ENCODE peak calls at places on chromosome 9, in nine cellular contexts. One of them, this sample, is unnamed.

GRCh38 chr9:6305954-6306563 is 22.1 kb upstream of the TPD52L3 start:
- DNase-seq in endodermal cell: no peak
- DNase-seq in ovary: no peak
- DNase-seq in NB4: peak; percentile 65
- DNase-seq in brain microvascular endothelial cell: no peak
- DNase-seq in tibial artery: no peak
- DNase-seq in uterus: no peak
- DNase-seq in fibroblast of mammary gland: peak; percentile 65
- DNase-seq in WTC11: no peak
- DNase-seq in this sample: no peak

GRCh38 chr9:135523521-135524129 is 2.4 kb downstream of the LCN1 start:
- DNase-seq in endodermal cell: peak; percentile 61
- DNase-seq in ovary: peak; percentile 5
- DNase-seq in NB4: no peak
- DNase-seq in brain microvascular endothelial cell: no peak
- DNase-seq in tibial artery: no peak
- DNase-seq in uterus: no peak
- DNase-seq in fibroblast of mammary gland: no peak
- DNase-seq in WTC11: no peak
- DNase-seq in this sample: no peak

GRCh38 chr9:38390442-38390841 is 2.1 kb upstream of the ALDH1B1 start:
- DNase-seq in endodermal cell: no peak
- DNase-seq in ovary: no peak
- DNase-seq in NB4: no peak
- DNase-seq in brain microvascular endothelial cell: no peak
- DNase-seq in tibial artery: no peak
- DNase-seq in uterus: no peak
- DNase-seq in fibroblast of mammary gland: no peak
- DNase-seq in WTC11: no peak
- DNase-seq in this sample: no peak

GRCh38 chr9:129506892-129507291 is 114.0 kb downstream of the C9orf50 start:
- DNase-seq in endodermal cell: no peak
- DNase-seq in ovary: no peak
- DNase-seq in NB4: peak; percentile 39
- DNase-seq in brain microvascular endothelial cell: no peak
- DNase-seq in tibial artery: no peak
- DNase-seq in uterus: no peak
- DNase-seq in fibroblast of mammary gland: peak; percentile 36
- DNase-seq in WTC11: no peak
- DNase-seq in this sample: no peak

GRCh38 chr9:22446589-22446949 is at the start of gene DMRTA1:
- DNase-seq in endodermal cell: peak; percentile 96
- DNase-seq in ovary: peak; percentile 65
- DNase-seq in NB4: no peak
- DNase-seq in brain microvascular endothelial cell: peak; percentile 51
- DNase-seq in tibial artery: peak; percentile 77
- DNase-seq in uterus: peak; percentile 85
- DNase-seq in fibroblast of mammary gland: peak; percentile 48
- DNase-seq in WTC11: peak; percentile 81
- DNase-seq in this sample: no peak

GRCh38 chr9:19387317-19387716 is 7.3 kb upstream of the RPS6 start:
- DNase-seq in endodermal cell: no peak
- DNase-seq in ovary: no peak
- DNase-seq in NB4: no peak
- DNase-seq in brain microvascular endothelial cell: no peak
- DNase-seq in tibial artery: no peak
- DNase-seq in uterus: no peak
- DNase-seq in fibroblast of mammary gland: no peak
- DNase-seq in WTC11: no peak
- DNase-seq in this sample: no peak

GRCh38 chr9:71353723-71354122 is 232.3 kb upstream of the TRPM3 start:
- DNase-seq in endodermal cell: no peak
- DNase-seq in ovary: no peak
- DNase-seq in NB4: no peak
- DNase-seq in brain microvascular endothelial cell: no peak
- DNase-seq in tibial artery: no peak
- DNase-seq in uterus: no peak
- DNase-seq in fibroblast of mammary gland: peak; percentile 64
- DNase-seq in WTC11: no peak
- DNase-seq in this sample: no peak

GRCh38 chr9:135647897-135648296 is 8.6 kb upstream of the GLT6D1 start:
- DNase-seq in endodermal cell: no peak
- DNase-seq in ovary: no peak
- DNase-seq in NB4: no peak
- DNase-seq in brain microvascular endothelial cell: no peak
- DNase-seq in tibial artery: no peak
- DNase-seq in uterus: no peak
- DNase-seq in fibroblast of mammary gland: no peak
- DNase-seq in WTC11: no peak
- DNase-seq in this sample: no peak

GRCh38 chr9:71742703-71743102 is 25.6 kb downstream of the CEMIP2 start:
- DNase-seq in endodermal cell: no peak
- DNase-seq in ovary: no peak
- DNase-seq in NB4: no peak
- DNase-seq in brain microvascular endothelial cell: no peak
- DNase-seq in tibial artery: no peak
- DNase-seq in uterus: no peak
- DNase-seq in fibroblast of mammary gland: no peak
- DNase-seq in WTC11: no peak
- DNase-seq in this sample: no peak

GRCh38 chr9:90140131-90140818 is 502.3 kb downstream of the DIRAS2 start:
- DNase-seq in endodermal cell: no peak
- DNase-seq in ovary: no peak
- DNase-seq in NB4: no peak
- DNase-seq in brain microvascular endothelial cell: no peak
- DNase-seq in tibial artery: peak; percentile 22
- DNase-seq in uterus: no peak
- DNase-seq in fibroblast of mammary gland: no peak
- DNase-seq in WTC11: no peak
- DNase-seq in this sample: no peak

GRCh38 chr9:87323933-87324332 is 173.7 kb upstream of the DAPK1 start:
- DNase-seq in endodermal cell: no peak
- DNase-seq in ovary: no peak
- DNase-seq in NB4: no peak
- DNase-seq in brain microvascular endothelial cell: no peak
- DNase-seq in tibial artery: no peak
- DNase-seq in uterus: no peak
- DNase-seq in fibroblast of mammary gland: no peak
- DNase-seq in WTC11: no peak
- DNase-seq in this sample: no peak

GRCh38 chr9:121637441-121638222 is 13.8 kb upstream of the DAB2IP start:
- DNase-seq in endodermal cell: no peak
- DNase-seq in ovary: peak; percentile 22
- DNase-seq in NB4: no peak
- DNase-seq in brain microvascular endothelial cell: no peak
- DNase-seq in tibial artery: no peak
- DNase-seq in uterus: no peak
- DNase-seq in fibroblast of mammary gland: peak; percentile 46
- DNase-seq in WTC11: no peak
- DNase-seq in this sample: no peak

GRCh38 chr9:25225938-25226760 is 452.1 kb downstream of the TUSC1 start:
- DNase-seq in endodermal cell: no peak
- DNase-seq in ovary: no peak
- DNase-seq in NB4: no peak
- DNase-seq in brain microvascular endothelial cell: no peak
- DNase-seq in tibial artery: no peak
- DNase-seq in uterus: no peak
- DNase-seq in fibroblast of mammary gland: no peak
- DNase-seq in WTC11: no peak
- DNase-seq in this sample: no peak

GRCh38 chr9:131008909-131009618 is at the start of gene LAMC3:
- DNase-seq in endodermal cell: peak; percentile 87
- DNase-seq in ovary: no peak
- DNase-seq in NB4: no peak
- DNase-seq in brain microvascular endothelial cell: no peak
- DNase-seq in tibial artery: no peak
- DNase-seq in uterus: no peak
- DNase-seq in fibroblast of mammary gland: no peak
- DNase-seq in WTC11: peak; percentile 58
- DNase-seq in this sample: no peak
- TF ChIP-seq CTCF in endodermal cell: peak; percentile 82
- TF ChIP-seq CTCF in ovary: no peak
- TF ChIP-seq CTCF in NB4: peak; percentile 21
- TF ChIP-seq CTCF in brain microvascular endothelial cell: peak; percentile 45
- TF ChIP-seq CTCF in tibial artery: peak; percentile 47
- TF ChIP-seq CTCF in uterus: peak; percentile 18
- TF ChIP-seq CTCF in fibroblast of mammary gland: peak; percentile 5
- TF ChIP-seq CTCF in WTC11: no peak
- TF ChIP-seq CTCF in this sample: no peak

GRCh38 chr9:91833878-91834255 is 116.2 kb downstream of the ROR2 start:
- DNase-seq in endodermal cell: no peak
- DNase-seq in ovary: no peak
- DNase-seq in NB4: no peak
- DNase-seq in brain microvascular endothelial cell: no peak
- DNase-seq in tibial artery: no peak
- DNase-seq in uterus: no peak
- DNase-seq in fibroblast of mammary gland: no peak
- DNase-seq in WTC11: no peak
- DNase-seq in this sample: no peak
- TF ChIP-seq CTCF in endodermal cell: no peak
- TF ChIP-seq CTCF in ovary: no peak
- TF ChIP-seq CTCF in NB4: no peak
- TF ChIP-seq CTCF in brain microvascular endothelial cell: no peak
- TF ChIP-seq CTCF in tibial artery: no peak
- TF ChIP-seq CTCF in uterus: no peak
- TF ChIP-seq CTCF in fibroblast of mammary gland: no peak
- TF ChIP-seq CTCF in WTC11: no peak
- TF ChIP-seq CTCF in this sample: no peak

GRCh38 chr9:84294551-84294950 is 46.0 kb downstream of the SLC28A3 start:
- DNase-seq in endodermal cell: peak; percentile 68
- DNase-seq in ovary: no peak
- DNase-seq in NB4: no peak
- DNase-seq in brain microvascular endothelial cell: no peak
- DNase-seq in tibial artery: no peak
- DNase-seq in uterus: no peak
- DNase-seq in fibroblast of mammary gland: no peak
- DNase-seq in WTC11: peak; percentile 20
- DNase-seq in this sample: no peak
- TF ChIP-seq CTCF in endodermal cell: peak; percentile 85
- TF ChIP-seq CTCF in ovary: no peak
- TF ChIP-seq CTCF in NB4: no peak
- TF ChIP-seq CTCF in brain microvascular endothelial cell: peak; percentile 24
- TF ChIP-seq CTCF in tibial artery: no peak
- TF ChIP-seq CTCF in uterus: no peak
- TF ChIP-seq CTCF in fibroblast of mammary gland: no peak
- TF ChIP-seq CTCF in WTC11: peak; percentile 41
- TF ChIP-seq CTCF in this sample: no peak

DNA sequence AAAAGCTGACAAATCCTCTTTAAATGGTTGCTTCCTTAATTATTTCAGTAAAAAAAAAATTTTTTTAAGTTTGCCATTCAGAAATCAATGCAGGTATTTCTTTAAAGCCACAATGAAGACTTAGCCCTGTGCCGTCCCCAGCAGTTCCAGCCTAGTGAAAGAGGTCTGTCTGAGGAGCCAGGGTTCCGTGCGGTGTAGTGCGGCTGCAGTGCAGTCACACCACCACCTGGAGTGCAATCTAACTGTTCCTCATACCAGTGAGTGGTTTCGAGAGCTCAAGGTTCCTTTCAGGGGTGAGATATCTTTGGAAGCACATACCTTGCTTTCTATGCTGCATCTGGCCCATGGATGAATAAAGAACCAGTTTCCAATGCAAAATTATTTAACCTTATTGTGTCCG is 87.5 kb downstream of the FANCC start:
- DNase-seq in endodermal cell: peak; percentile 55
- DNase-seq in ovary: no peak
- DNase-seq in NB4: no peak
- DNase-seq in brain microvascular endothelial cell: no peak
- DNase-seq in tibial artery: no peak
- DNase-seq in uterus: no peak
- DNase-seq in fibroblast of mammary gland: no peak
- DNase-seq in WTC11: peak; percentile 29
- DNase-seq in this sample: no peak
- TF ChIP-seq CTCF in endodermal cell: peak; percentile 50
- TF ChIP-seq CTCF in ovary: no peak
- TF ChIP-seq CTCF in NB4: peak; percentile 15
- TF ChIP-seq CTCF in brain microvascular endothelial cell: peak; percentile 8
- TF ChIP-seq CTCF in tibial artery: no peak
- TF ChIP-seq CTCF in uterus: no peak
- TF ChIP-seq CTCF in fibroblast of mammary gland: no peak
- TF ChIP-seq CTCF in WTC11: no peak
- TF ChIP-seq CTCF in this sample: no peak

GRCh38 chr9:101711330-101711941 is 27.0 kb downstream of the GRIN3A start:
- DNase-seq in endodermal cell: peak; percentile 89
- DNase-seq in ovary: no peak
- DNase-seq in NB4: peak; percentile 36
- DNase-seq in brain microvascular endothelial cell: no peak
- DNase-seq in tibial artery: no peak
- DNase-seq in uterus: no peak
- DNase-seq in fibroblast of mammary gland: peak; percentile 8
- DNase-seq in WTC11: peak; percentile 71
- DNase-seq in this sample: no peak
- TF ChIP-seq CTCF in endodermal cell: peak; percentile 95
- TF ChIP-seq CTCF in ovary: no peak
- TF ChIP-seq CTCF in NB4: peak; percentile 92
- TF ChIP-seq CTCF in brain microvascular endothelial cell: peak; percentile 75
- TF ChIP-seq CTCF in tibial artery: no peak
- TF ChIP-seq CTCF in uterus: no peak
- TF ChIP-seq CTCF in fibroblast of mammary gland: peak; percentile 72
- TF ChIP-seq CTCF in WTC11: peak; percentile 78
- TF ChIP-seq CTCF in this sample: no peak

This sample was measured in activated B cell treated with CpG ODN at 0.5 μM for 24 hours.